ENCODE peak calls at places on chromosomes 5 and 9, in six cellular contexts. C is epithelial cell of proximal tubule, M is sigmoid colon, F is dorsolateral prefrontal cortex, N is lower leg skin, L is body of pancreas. G is an unnamed sample.
A peak's percentile ranks its signal among the peaks of the same experiment; 100 is the strongest.

GRCh38 chr9:119868694-119869093 is 499.5 kb upstream of the BRINP1 start:
- DNase-seq in C (no peak), F (no peak), L (peak; percentile 17), M (peak; percentile 78), N (no peak), G (peak; percentile 11)

GRCh38 chr9:106880863-106881262 is 17.9 kb downstream of the ZNF462 start:
- DNase-seq in F (no peak), M (peak; percentile 79), N (no peak), L (no peak), C (no peak), G (no peak)

GRCh38 chr9:129197978-129198736 is 20.1 kb upstream of the IER5L start:
- DNase-seq in L (peak; percentile 55), F (no peak), M (peak; percentile 89), N (peak; percentile 74), C (no peak), G (no peak)

GRCh38 chr5:116788851-116789403 is 214.3 kb upstream of the SEMA6A start:
- DNase-seq in F (peak; percentile 11), N (no peak), L (no peak), C (no peak), M (no peak), G (no peak)

GRCh38 chr5:71903826-71904225 is 184.8 kb downstream of the CARTPT start:
- DNase-seq in C (no peak), L (no peak), N (no peak), F (no peak), M (no peak), G (no peak)

GRCh38 chr9:128881884-128882676 is at the start of the genes KYAT1 and LRRC8A:
- DNase-seq in M (peak; percentile 98), L (peak; percentile 97), C (peak; percentile 55), F (peak; percentile 98), N (peak; percentile 96), G (peak; percentile 98)

GRCh38 chr5:158777647-158778368 is 321.9 kb downstream of the EBF1 start:
- DNase-seq in N (no peak), L (no peak), M (no peak), F (no peak), C (no peak), G (peak; percentile 80)

GRCh38 chr9:125987420-125987819 is 240.2 kb downstream of the PBX3 start:
- DNase-seq in N (no peak), L (no peak), M (peak; percentile 14), C (no peak), F (no peak), G (no peak)

GRCh38 chr9:13975628-13976250 is 338.2 kb downstream of the NFIB start:
- DNase-seq in N (no peak), M (no peak), C (no peak), F (no peak), L (no peak), G (no peak)

GRCh38 chr5:57887851-57888621 is 405.4 kb upstream of the ACTBL2 start:
- DNase-seq in M (no peak), C (peak; percentile 42), L (peak; percentile 78), F (no peak), N (peak; percentile 34), G (peak; percentile 55)

GRCh38 chr9:116975119-116975518 is 288.0 kb downstream of the TRIM32 start:
- DNase-seq in L (no peak), C (no peak), N (no peak), F (no peak), M (no peak), G (no peak)

GRCh38 chr5:14830210-14831005 is 41.2 kb downstream of the ANKH start:
- DNase-seq in C (no peak), F (no peak), N (no peak), L (peak; percentile 54), M (no peak), G (no peak)

GRCh38 chr9:137784046-137784445 is 93.5 kb upstream of the CACNA1B start:
- DNase-seq in C (no peak), L (no peak), M (no peak), F (no peak), N (no peak), G (no peak)

GRCh38 chr9:137787376-137787775 is 90.2 kb upstream of the CACNA1B start:
- DNase-seq in N (no peak), M (peak; percentile 6), L (no peak), C (no peak), F (no peak), G (no peak)

GRCh38 chr9:137786511-137786920 is 91.1 kb upstream of the CACNA1B start:
- DNase-seq in L (no peak), C (no peak), M (peak; percentile 53), F (no peak), N (no peak), G (no peak)

GRCh38 chr9:137784641-137785513 is 92.7 kb upstream of the CACNA1B start:
- DNase-seq in L (no peak), C (no peak), M (peak; percentile 25), F (no peak), N (no peak), G (no peak)

DNA sequence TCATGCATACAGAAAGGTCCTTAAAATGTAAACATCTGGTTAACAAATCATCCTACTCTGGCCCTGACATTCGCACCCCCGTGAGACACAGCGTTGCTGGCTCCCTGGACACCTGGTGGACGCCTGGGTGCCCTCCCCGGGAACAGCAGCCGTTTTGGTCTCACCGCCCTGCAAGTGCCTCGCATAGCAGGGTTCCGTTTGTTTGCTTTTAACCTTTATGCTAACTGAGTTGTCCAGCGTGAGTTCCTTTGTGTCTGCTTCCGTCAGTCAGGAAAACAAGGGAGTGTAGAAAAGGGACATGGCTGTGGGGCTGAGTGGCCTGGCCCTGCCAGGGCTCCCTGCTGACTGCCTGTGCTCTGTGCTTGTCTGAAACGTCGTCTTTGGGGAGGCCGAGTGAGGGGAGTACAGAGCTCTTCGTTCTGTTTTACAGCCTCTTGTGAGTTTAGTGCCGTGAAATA is 91.8 kb upstream of the CACNA1B start:
- DNase-seq in N (no peak), F (no peak), C (no peak), M (peak; percentile 43), L (no peak), G (no peak)
- TF ChIP-seq CTCF in N (no peak), F (no peak), C (no peak), M (no peak), L (no peak), G (no peak)

DNA sequence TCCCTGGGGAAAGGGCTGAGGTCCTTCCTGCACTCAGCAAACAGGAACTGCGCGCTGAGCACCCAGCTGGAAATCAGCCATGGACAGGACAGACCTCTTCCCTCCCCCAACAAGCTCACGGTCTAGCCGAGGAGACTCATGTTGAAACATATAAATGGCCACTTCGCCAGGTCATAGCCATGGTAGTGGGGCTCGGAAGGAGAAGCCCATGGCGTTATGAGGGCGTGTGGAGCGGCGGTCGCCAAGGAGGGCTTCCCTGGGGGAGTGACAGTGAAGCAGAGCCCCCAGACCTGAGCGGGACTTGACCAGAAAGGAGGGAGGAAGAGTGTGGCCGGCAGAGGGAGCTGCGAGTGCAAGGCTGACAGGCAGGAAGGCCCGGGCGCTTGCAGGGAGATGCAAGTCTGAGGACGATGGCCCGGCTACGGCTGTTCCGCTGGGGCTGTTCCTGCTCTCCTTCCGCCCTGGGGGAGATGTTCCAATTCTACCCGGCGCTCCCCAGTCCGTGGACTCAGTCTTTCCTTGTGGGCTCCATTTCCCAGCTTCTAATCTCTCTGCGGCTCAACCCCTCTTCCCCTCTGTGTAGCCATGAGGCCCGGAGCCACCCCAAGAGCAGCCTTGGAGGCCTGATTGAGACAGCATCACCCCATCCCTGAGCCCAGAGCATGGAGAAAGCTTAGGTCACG is 43.9 kb upstream of the PRRC2B start:
- DNase-seq in F (peak; percentile 90), N (peak; percentile 85), C (no peak), M (peak; percentile 94), L (peak; percentile 91), G (peak; percentile 95)
- TF ChIP-seq CTCF in F (peak; percentile 90), N (no peak), C (peak; percentile 85), M (peak; percentile 85), L (peak; percentile 91), G (peak; percentile 91)

DNA sequence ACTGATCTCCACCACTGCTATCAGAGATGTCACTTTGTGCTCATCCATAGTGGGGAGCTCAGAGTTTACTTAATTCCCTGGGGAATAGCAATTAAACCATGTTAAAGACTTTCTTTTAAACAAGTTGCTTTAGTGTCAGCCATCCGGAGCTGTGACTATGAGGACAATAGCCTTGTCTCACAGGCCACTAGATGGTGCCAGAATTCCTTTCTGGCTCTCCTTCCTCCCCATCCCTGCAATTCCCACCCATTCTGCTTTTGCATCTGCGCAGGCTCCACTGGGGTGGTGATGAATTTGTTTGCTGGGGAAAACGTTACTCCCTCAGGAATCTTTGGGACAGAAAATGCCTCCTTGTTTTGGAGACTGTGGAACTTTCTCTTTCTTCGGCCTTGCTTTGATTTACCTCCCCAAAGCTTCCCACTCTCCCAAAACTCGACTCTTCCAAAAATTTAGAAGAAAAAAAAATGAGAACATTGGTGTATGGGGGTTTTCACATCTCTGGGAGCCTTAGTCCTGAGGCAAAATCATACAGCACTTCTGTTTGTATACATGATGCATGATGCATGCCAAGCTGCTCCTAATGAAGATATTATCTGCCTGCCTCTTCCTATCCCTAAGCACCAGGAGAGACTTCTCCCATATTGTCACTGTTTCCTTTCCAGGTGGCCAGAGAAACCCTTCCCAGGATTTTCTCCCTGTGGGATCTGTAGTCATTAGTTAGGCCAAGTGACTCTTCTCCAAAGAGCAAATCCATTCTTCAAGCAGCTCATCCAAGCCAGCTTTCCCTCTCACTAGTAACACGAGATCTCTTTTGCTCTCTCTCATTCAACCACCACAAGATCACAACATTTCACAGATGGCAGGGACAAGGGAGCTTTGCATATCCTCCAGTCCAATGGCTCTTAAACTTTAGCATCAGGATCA is 466.1 kb downstream of the TLR4 start:
- DNase-seq in M (no peak), L (peak; percentile 19), C (peak; percentile 13), F (peak; percentile 86), N (no peak), G (peak; percentile 54)
- TF ChIP-seq CTCF in M (peak; percentile 37), L (peak; percentile 36), C (peak; percentile 98), F (peak; percentile 85), N (no peak), G (peak; percentile 86)

DNA sequence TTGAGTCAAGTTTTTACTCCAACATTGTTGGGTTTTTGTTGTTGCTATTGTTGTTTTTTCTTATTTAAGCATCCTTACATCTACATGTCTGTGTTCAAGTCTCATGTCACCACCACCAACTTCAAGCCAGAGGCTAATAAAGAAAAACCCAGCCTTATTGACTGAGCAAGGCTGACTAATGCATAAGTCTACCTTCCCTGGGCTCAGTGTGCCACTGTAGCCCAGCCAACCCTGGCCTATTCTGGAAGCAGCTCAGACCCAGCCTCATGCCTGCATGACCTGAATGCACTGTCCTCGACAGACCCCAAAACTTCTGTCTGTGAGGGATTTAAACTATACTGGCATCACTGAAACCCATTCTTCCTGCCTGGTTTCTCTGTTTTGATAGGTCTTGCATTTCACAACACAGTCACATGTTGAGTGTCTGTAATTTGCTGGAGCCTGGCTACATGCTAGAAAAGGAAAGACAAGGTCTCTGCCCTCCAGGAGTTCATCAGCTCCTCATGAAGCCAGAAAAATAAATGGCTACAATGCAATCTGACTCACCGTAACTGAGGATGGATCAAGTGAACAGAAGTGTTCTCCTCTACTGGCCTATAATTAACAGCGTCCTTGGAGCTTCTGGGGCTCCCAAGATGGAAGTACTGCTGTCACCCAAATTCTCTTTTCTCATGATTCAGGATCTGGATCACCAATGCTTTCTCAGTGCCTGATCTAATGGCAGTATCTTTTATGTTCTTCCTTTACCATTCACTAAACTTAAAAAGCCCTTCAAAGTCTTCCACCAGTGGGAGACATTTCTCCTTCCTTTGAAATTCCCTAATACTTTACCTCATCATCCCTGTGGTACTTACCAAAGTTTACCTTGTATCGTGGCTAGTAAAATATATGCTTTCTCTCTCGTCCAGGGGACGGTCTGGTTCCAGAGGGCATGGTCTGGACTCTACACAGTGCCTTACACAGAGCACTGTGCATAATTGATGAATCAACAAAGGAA is 103.9 kb upstream of the IFNE start:
- DNase-seq in F (no peak), N (no peak), M (no peak), L (no peak), C (no peak), G (no peak)
- TF ChIP-seq CTCF in F (no peak), N (no peak), M (no peak), L (no peak), C (peak; percentile 40), G (no peak)

GRCh38 chr5:51416149-51416548 is 32.9 kb downstream of the ISL1 start:
- DNase-seq in F (no peak), M (no peak), L (no peak), N (no peak), C (no peak), G (no peak)
- TF ChIP-seq CTCF in F (no peak), M (no peak), L (no peak), N (no peak), C (no peak), G (peak; percentile 57)

G was measured in BE2C.